ENCODE peak calls at places on chromosomes 3 and 15, in six cellular contexts. V is uterus; O is CD8-positive, alpha-beta T cell; A is mesendoderm; G is tibial artery; U is sigmoid colon. F is an unnamed sample.

GRCh38 chr3:111819912-111820311 is 39.2 kb upstream of the PHLDB2 start:
- DNase-seq in V (no peak), O (no peak), A (no peak), G (no peak), U (no peak), F (no peak)

GRCh38 chr15:90774731-90775521 is 57.8 kb downstream of the BLM start:
- DNase-seq in V (no peak), O (no peak), A (no peak), G (no peak), U (no peak), F (no peak)

GRCh38 chr15:65286069-65286703 is 497 bp downstream of the PARP16 start:
- DNase-seq in V (no peak), O (no peak), A (no peak), G (peak; percentile 74), U (no peak), F (peak; percentile 60)

GRCh38 chr3:88038561-88038960 is 20.2 kb downstream of the CGGBP1 start:
- DNase-seq in V (no peak), O (no peak), A (no peak), G (no peak), U (no peak), F (no peak)

GRCh38 chr3:4313606-4314308 is 10.6 kb downstream of the SETMAR start:
- DNase-seq in V (no peak), O (no peak), A (no peak), G (no peak), U (no peak), F (no peak)

GRCh38 chr3:58047806-58048205 is 39.6 kb downstream of the FLNB start:
- DNase-seq in V (no peak), O (no peak), A (peak; percentile 81), G (no peak), U (no peak), F (no peak)

GRCh38 chr3:10517616-10518015 is 12.2 kb upstream of the ATP2B2 start:
- DNase-seq in V (no peak), O (no peak), A (no peak), G (no peak), U (peak; percentile 53), F (no peak)

GRCh38 chr3:46905191-46905560 is 27.7 kb downstream of the PTH1R start:
- DNase-seq in V (no peak), O (no peak), A (no peak), G (peak; percentile 62), U (peak; percentile 50), F (no peak)

GRCh38 chr15:93716615-93717221 is 514.6 kb upstream of the MCTP2 start:
- DNase-seq in V (no peak), O (no peak), A (no peak), G (no peak), U (no peak), F (no peak)

GRCh38 chr3:179868715-179869114 is 168.0 kb downstream of the PEX5L start:
- DNase-seq in V (no peak), O (no peak), A (no peak), G (no peak), U (no peak), F (no peak)

GRCh38 chr3:179872842-179873241 is 163.9 kb downstream of the PEX5L start:
- DNase-seq in V (no peak), O (no peak), A (peak; percentile 63), G (no peak), U (no peak), F (no peak)

GRCh38 chr3:179876440-179876839 is 160.3 kb downstream of the PEX5L start:
- DNase-seq in V (no peak), O (no peak), A (no peak), G (no peak), U (no peak), F (no peak)

GRCh38 chr3:179867961-179868360 is 168.8 kb downstream of the PEX5L start:
- DNase-seq in V (no peak), O (no peak), A (peak; percentile 55), G (no peak), U (no peak), F (no peak)

DNA sequence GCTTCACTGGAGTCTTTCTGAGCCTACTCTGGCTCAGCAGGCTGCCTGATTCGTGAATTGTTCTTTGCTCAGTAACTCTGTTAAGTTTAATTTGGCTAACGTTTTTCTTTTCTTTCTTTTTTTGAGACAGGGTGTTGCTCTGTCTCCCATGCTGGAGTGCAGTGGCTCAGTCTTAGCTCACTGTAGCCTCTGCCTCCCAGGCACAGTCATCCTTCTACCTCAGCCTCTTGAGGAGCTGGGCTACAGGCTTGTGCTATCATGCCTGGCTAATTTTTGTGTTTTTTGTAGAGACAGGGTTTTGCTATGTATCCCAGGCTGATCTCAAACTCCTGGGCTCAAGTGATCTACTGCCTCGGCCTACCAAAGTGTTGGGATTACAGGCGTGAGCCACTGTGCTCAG is 165.0 kb downstream of the PEX5L start:
- DNase-seq in V (no peak), O (no peak), A (no peak), G (no peak), U (no peak), F (no peak)
- H3K4me1 ChIP-seq in V (no peaks in the 10 kb centered on the region), O (no peaks in the 10 kb centered on the region), A (peaks cover 4% of the 10 kb centered on the region), G (no peaks in the 10 kb centered on the region), U (no peaks in the 10 kb centered on the region), F (no peaks in the 10 kb centered on the region)

GRCh38 chr15:44719293-44719999 is 8.1 kb downstream of the B2M start:
- DNase-seq in V (no peak), O (no peak), A (no peak), G (no peak), U (no peak), F (no peak)

GRCh38 chr15:44718180-44718926 is 7.0 kb downstream of the B2M start:
- DNase-seq in V (no peak), O (no peak), A (no peak), G (no peak), U (no peak), F (no peak)

GRCh38 chr15:44722011-44722410 is 10.7 kb downstream of the B2M start:
- DNase-seq in V (no peak), O (no peak), A (no peak), G (no peak), U (no peak), F (no peak)

GRCh38 chr15:44718927-44719292 is 7.6 kb downstream of the B2M start:
- DNase-seq in V (no peak), O (no peak), A (no peak), G (no peak), U (no peak), F (no peak)

GRCh38 chr15:44720460-44721185 is 9.3 kb downstream of the B2M start:
- DNase-seq in V (no peak), O (no peak), A (no peak), G (no peak), U (no peak), F (no peak)
- H3K4me1 ChIP-seq in V (no peaks in the 10 kb centered on the region), O (peaks cover 95% of the 10 kb centered on the region), A (no peaks in the 10 kb centered on the region), G (no peaks in the 10 kb centered on the region), U (peaks cover 5% of the 10 kb centered on the region), F (peaks cover 3% of the 10 kb centered on the region)

DNA sequence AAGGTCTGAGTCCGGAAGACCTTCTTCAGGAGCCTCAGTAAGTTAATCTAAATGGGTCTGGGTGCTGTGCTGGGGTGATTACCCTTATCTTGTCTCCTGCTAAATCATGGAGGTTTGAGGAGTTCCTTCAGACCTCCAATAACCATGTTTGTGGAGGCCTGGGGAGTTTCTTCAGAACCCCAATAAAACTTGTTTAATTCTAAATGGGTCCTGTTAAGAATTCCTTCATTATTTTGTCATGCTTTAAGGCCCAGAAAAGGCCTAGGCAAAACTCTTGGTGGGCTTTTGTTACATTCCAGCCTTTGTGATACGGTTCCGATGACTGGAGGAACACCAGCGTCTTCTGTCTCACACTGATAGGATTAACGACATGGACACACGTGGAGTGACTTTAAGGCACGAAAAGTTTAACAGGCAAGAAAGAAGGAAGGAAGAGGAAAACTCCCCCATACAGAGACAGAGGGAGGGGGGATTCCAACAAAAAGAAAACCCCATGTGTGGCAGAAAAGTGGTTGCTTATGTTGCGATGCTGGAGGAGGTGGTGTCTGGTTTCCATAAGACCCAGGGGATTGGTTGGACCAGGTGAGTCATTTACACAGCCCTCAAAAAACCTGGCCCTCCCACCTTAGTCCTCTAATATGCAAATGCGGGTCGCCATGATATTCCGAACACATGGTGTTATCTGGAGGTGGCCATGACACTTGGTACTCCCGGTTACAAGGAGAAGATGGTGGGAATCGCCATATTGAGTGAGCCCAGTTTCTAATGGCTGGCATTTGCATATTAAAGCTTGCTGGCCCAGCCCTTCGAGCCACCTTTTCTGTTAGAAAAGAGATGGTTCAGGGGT is 72.6 kb upstream of the MFGE8 start:
- DNase-seq in V (no peak), O (no peak), A (peak; percentile 91), G (no peak), U (no peak), F (no peak)
- H3K4me1 ChIP-seq in V (no peaks in the 10 kb centered on the region), O (no peaks in the 10 kb centered on the region), A (peaks cover 20% of the 10 kb centered on the region), G (no peaks in the 10 kb centered on the region), U (no peaks in the 10 kb centered on the region), F (peaks cover 21% of the 10 kb centered on the region)

GRCh38 chr3:156763386-156763785 is 62.8 kb upstream of the LEKR1 start:
- DNase-seq in V (no peak), O (no peak), A (no peak), G (no peak), U (no peak), F (no peak)

GRCh38 chr3:156762631-156763185 is 63.4 kb upstream of the LEKR1 start:
- DNase-seq in V (peak; percentile 16), O (no peak), A (no peak), G (no peak), U (peak; percentile 58), F (no peak)

GRCh38 chr3:156761713-156762575 is 64.2 kb upstream of the LEKR1 start:
- DNase-seq in V (no peak), O (no peak), A (no peak), G (no peak), U (no peak), F (no peak)

GRCh38 chr3:156764761-156765160 is 61.4 kb upstream of the LEKR1 start:
- DNase-seq in V (no peak), O (no peak), A (no peak), G (no peak), U (no peak), F (no peak)

DNA sequence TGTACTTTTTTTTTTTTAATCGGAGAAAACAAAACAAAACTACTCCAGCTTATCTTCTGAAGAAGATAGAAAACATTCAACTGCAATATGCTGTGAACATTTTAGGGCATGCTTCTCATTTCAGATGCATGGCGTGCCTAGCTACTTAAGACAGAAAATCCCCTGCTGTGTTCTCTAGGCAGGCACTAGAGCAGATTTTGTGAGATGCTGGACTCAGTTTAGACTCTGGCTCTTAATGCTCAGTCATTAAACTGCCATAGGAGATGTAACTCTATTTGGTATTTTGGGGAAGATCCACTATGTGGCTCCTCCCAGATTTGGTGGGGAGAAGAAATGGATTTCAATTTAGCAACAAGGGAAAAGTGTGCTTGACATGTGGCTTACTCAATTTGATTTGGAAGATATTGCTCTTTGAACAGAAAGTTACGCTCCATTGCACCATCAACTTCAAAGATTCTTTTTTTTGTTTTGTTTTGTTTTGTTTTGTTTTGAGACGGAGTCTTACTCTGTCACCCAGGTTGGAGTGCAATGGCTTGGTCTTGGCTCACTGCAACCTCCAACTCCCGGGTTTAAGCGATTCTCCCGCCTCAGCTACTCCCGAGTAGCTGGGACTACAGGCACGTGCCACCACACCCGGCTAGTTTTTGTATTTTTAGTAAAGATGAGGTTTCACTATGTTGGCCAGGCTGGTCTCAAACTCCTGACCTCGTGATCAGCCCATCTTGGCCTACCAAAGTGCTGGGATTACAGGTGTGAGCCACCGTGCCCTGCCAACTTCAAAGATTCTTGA is 62.0 kb upstream of the LEKR1 start:
- DNase-seq in V (no peak), O (no peak), A (no peak), G (no peak), U (no peak), F (no peak)
- H3K4me1 ChIP-seq in V (no peaks in the 10 kb centered on the region), O (no peaks in the 10 kb centered on the region), A (no peaks in the 10 kb centered on the region), G (no peaks in the 10 kb centered on the region), U (peaks cover 19% of the 10 kb centered on the region), F (peaks cover 4% of the 10 kb centered on the region)

F was measured in heart right ventricle.